ENCODE peak calls at places on chromosomes 6 and 20, in seven cellular contexts. Z is breast epithelium, T is IMR-90, W is sigmoid colon, M is body of pancreas, D is spleen, E is Peyer's patch. O is an unnamed sample.
A peak's percentile ranks its signal among the peaks of the same experiment; 100 is the strongest.

GRCh38 chr6:142482973-142483372 is 181.2 kb downstream of the ADGRG6 start:
- DNase-seq in Z (no peak), T (peak; percentile 21), W (no peak), M (no peak), D (no peak), E (no peak), O (no peak)

GRCh38 chr6:34305982-34306702 is 57.3 kb upstream of the SMIM29 start:
- DNase-seq in Z (no peak), T (peak; percentile 22), W (no peak), M (no peak), D (no peak), E (no peak), O (no peak)

GRCh38 chr6:82980086-82980485 is 85.6 kb downstream of the UBE3D start:
- DNase-seq in Z (no peak), T (peak; percentile 86), W (no peak), M (no peak), D (no peak), E (no peak), O (no peak)

GRCh38 chr6:151436814-151437213 is 15.1 kb downstream of the RMND1 start:
- DNase-seq in Z (no peak), T (peak; percentile 48), W (no peak), M (no peak), D (no peak), E (no peak), O (no peak)

GRCh38 chr6:32947552-32948465 is 5.1 kb downstream of the HLA-DMA start:
- DNase-seq in Z (no peak), T (peak; percentile 64), W (no peak), M (peak; percentile 61), D (no peak), E (peak; percentile 88), O (peak; percentile 38)

GRCh38 chr6:81026041-81026553 is 726.4 kb downstream of the TENT5A start:
- DNase-seq in Z (no peak), T (no peak), W (no peak), M (no peak), D (no peak), E (no peak), O (no peak)

GRCh38 chr20:52372169-52372568 is 180.6 kb upstream of the ZFP64 start:
- DNase-seq in Z (no peak), T (no peak), W (no peak), M (no peak), D (no peak), E (no peak), O (no peak)

GRCh38 chr20:45946149-45946970 is 11.9 kb downstream of the PCIF1 start:
- DNase-seq in Z (peak; percentile 65), T (no peak), W (peak; percentile 87), M (peak; percentile 75), D (peak; percentile 83), E (peak; percentile 77), O (no peak)

GRCh38 chr6:122735618-122736017 is 43.9 kb upstream of the FABP7 start:
- DNase-seq in Z (no peak), T (no peak), W (no peak), M (no peak), D (no peak), E (no peak), O (no peak)

GRCh38 chr20:32562495-32562911 is 22.6 kb downstream of the NOL4L start:
- DNase-seq in Z (no peak), T (no peak), W (no peak), M (no peak), D (no peak), E (no peak), O (no peak)

GRCh38 chr6:41341580-41341979 is 6.2 kb downstream of the NCR2 start:
- DNase-seq in Z (no peak), T (no peak), W (no peak), M (no peak), D (no peak), E (no peak), O (no peak)

GRCh38 chr6:144675231-144675861 is 390.2 kb downstream of the UTRN start:
- DNase-seq in Z (peak; percentile 85), T (peak; percentile 52), W (no peak), M (peak; percentile 30), D (no peak), E (peak; percentile 70), O (no peak)

GRCh38 chr20:51460569-51461265 is 81.8 kb downstream of the NFATC2 start:
- DNase-seq in Z (no peak), T (no peak), W (no peak), M (no peak), D (peak; percentile 76), E (no peak), O (no peak)

GRCh38 chr6:25026723-25027122 is 91.0 kb upstream of the RIPOR2 start:
- DNase-seq in Z (no peak), T (no peak), W (no peak), M (no peak), D (no peak), E (no peak), O (no peak)

GRCh38 chr6:107636486-107636885 is 146.6 kb downstream of the SOBP start:
- DNase-seq in Z (no peak), T (no peak), W (no peak), M (no peak), D (no peak), E (no peak), O (no peak)

GRCh38 chr6:62393608-62394007 is 107.6 kb upstream of the KHDRBS2 start:
- DNase-seq in Z (no peak), T (no peak), W (no peak), M (no peak), D (no peak), E (no peak), O (no peak)

GRCh38 chr6:101226677-101227135 is 166.8 kb upstream of the GRIK2 start:
- DNase-seq in Z (no peak), T (peak; percentile 3), W (no peak), M (no peak), D (peak; percentile 67), E (peak; percentile 65), O (no peak)

GRCh38 chr6:74357329-74357728 is 661.3 kb downstream of the CD109 start:
- DNase-seq in Z (no peak), T (peak; percentile 46), W (no peak), M (no peak), D (no peak), E (no peak), O (no peak)

GRCh38 chr20:41476013-41476441 is 109.4 kb upstream of the EMILIN3 start:
- DNase-seq in Z (peak; percentile 25), T (peak; percentile 68), W (no peak), M (peak; percentile 68), D (no peak), E (no peak), O (peak; percentile 15)

GRCh38 chr20:47915495-47915894 is 130.2 kb upstream of the SULF2 start:
- DNase-seq in Z (no peak), T (no peak), W (no peak), M (no peak), D (no peak), E (no peak), O (no peak)

DNA sequence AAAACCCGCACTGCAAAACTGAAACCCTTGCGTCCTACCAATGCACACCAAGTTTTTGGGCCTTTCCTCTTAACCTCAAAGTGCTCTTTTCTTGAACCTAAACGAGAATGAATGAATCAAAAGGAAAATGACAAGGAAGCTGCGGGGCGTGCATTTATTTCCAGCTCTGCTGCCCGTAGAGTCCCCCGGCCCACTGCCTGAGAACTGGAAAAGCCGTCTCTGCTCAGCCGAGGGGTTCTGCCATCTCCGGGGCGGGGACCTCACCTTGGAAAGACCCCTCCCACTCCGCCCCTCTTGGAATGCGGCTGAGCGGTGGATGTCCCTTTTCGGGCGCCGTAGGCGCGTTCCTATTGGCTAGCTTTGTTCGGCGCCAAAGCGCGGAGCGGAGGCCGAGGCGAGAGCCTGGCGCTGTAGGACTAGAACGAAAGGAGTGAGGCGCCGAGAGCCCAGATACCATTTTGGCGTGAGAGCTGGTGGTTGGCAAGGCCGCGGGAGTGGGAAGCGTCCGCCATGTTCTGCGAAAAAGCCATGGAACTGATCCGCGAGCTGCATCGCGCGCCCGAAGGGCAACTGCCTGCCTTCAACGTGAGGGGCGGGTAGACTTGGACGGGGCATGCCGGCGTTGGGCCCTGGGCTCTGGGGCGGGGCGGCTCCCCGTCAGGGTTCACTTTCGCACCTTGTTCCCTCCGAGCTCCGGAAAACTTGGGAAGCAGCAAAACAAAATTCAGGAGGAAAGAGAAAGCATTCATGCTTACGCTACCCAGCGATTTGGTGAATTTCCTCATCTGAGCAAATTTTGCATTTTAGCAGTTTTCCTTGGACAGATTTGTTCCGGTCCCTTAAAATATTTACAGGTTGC is at the start of gene GINS1:
- DNase-seq in Z (peak; percentile 50), T (peak; percentile 85), W (peak; percentile 80), M (peak; percentile 80), D (peak; percentile 92), E (peak; percentile 88), O (peak; percentile 71)
- TF ChIP-seq POLR2A in Z (no peak), T (peak; percentile 71), W (no peak), M (peak; percentile 43), D (no peak), E (no peak), O (no peak)

GRCh38 chr20:56223352-56223751 is 25.2 kb upstream of the MC3R start:
- DNase-seq in Z (peak; percentile 80), T (no peak), W (no peak), M (no peak), D (no peak), E (no peak), O (peak; percentile 40)
- H3K9me3 ChIP-seq in Z (peaks cover 12% of the 10 kb centered on the region), T (peaks cover 9% of the 10 kb centered on the region), W (peaks cover 2% of the 10 kb centered on the region), M (peaks cover 5% of the 10 kb centered on the region), D (peaks cover 9% of the 10 kb centered on the region), E (no peaks in the 10 kb centered on the region), O (no peaks in the 10 kb centered on the region)

DNA sequence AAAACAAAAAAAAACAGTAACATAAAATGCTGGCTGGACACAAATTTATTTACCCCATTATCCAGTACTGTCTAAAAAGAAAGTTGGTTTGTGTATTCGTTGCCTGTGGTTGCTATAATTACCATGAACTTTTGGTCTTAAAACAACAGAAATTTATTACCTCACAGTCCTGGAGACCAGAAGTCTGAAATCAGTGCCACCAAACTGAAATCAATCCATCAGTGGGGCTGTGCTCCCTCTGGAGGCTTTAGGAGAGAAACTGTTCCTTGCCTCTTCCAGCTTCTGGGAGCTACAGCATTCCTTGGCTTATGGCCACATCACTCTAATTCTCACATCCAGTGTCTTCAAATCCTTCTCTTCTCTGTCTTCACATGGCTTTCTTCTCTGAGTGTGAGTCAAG is 79.4 kb downstream of the SNX5 start:
- DNase-seq in Z (no peak), T (no peak), W (no peak), M (no peak), D (no peak), E (no peak), O (no peak)
- TF ChIP-seq CTCF in Z (no peak), T (no peak), W (no peak), M (peak; percentile 39), D (no peak), E (no peak), O (no peak)

GRCh38 chr6:166957805-166958076 is 1.4 kb upstream of the RNASET2 start:
- DNase-seq in Z (no peak), T (no peak), W (no peak), M (no peak), D (no peak), E (no peak), O (no peak)

GRCh38 chr6:166957087-166957804 is 896 bp upstream of the RNASET2 start:
- DNase-seq in Z (no peak), T (no peak), W (peak; percentile 84), M (peak; percentile 37), D (peak; percentile 93), E (peak; percentile 87), O (peak; percentile 35)

GRCh38 chr6:166955865-166956443 is 396 bp downstream of the RNASET2 start:
- DNase-seq in Z (no peak), T (peak; percentile 15), W (no peak), M (peak; percentile 57), D (no peak), E (no peak), O (no peak)

GRCh38 chr6:166955121-166955864 is 1.1 kb downstream of the RNASET2 start:
- DNase-seq in Z (no peak), T (no peak), W (peak; percentile 73), M (peak; percentile 28), D (peak; percentile 90), E (peak; percentile 83), O (no peak)

GRCh38 chr6:166956444-166957086 is at the start of gene RNASET2:
- DNase-seq in Z (peak; percentile 85), T (peak; percentile 82), W (peak; percentile 98), M (peak; percentile 99), D (peak; percentile 100), E (peak; percentile 100), O (peak; percentile 96)
- TF ChIP-seq POLR2A in Z (peak; percentile 61), T (no peak), W (peak; percentile 84), M (peak; percentile 82), D (peak; percentile 42), E (peak; percentile 87), O (peak; percentile 92)